ENCODE peak calls at places on chromosome 2, in six cellular contexts. X, K, P, V, T and D are unnamed samples. For H3K4me1, the result is how much of the 10 kb centered on the place peaks cover.

GRCh38 chr2:101948625-101949150 is 43.1 kb upstream of the IL1R2 start:
- DNase-seq in X (no peak), K (no peak), P (no peak), V (no peak), T (no peak), D (no peak)

GRCh38 chr2:28142403-28142802 is 250.3 kb upstream of the FOSL2 start:
- DNase-seq in X (no peak), K (no peak), P (no peak), V (no peak), T (no peak), D (no peak)

GRCh38 chr2:23096905-23097602 is 287.9 kb upstream of the KLHL29 start:
- DNase-seq in X (no peak), K (no peak), P (no peak), V (no peak), T (peak), D (no peak)

GRCh38 chr2:157052685-157053224 is 204.8 kb upstream of the GALNT5 start:
- DNase-seq in X (peak), K (no peak), P (no peak), V (no peak), T (peak), D (no peak)

GRCh38 chr2:1654696-1655374 is 89.5 kb downstream of the PXDN start:
- DNase-seq in X (no peak), K (no peak), P (no peak), V (no peak), T (no peak), D (no peak)

GRCh38 chr2:85584857-85585780 is 888 bp downstream of the VAMP5 start:
- DNase-seq in X (peak), K (peak), P (peak), V (no peak), T (peak), D (no peak)

GRCh38 chr2:10534514-10535250 is 86.6 kb upstream of the ODC1 start:
- DNase-seq in X (no peak), K (no peak), P (no peak), V (no peak), T (no peak), D (no peak)

GRCh38 chr2:85131116-85131515 is 2.1 kb upstream of the TCF7L1 start:
- DNase-seq in X (no peak), K (no peak), P (no peak), V (no peak), T (peak), D (no peak)

GRCh38 chr2:61460168-61460567 is 10.7 kb downstream of the USP34 start:
- DNase-seq in X (no peak), K (no peak), P (no peak), V (no peak), T (no peak), D (no peak)

GRCh38 chr2:141068053-141068682 is 1062.6 kb downstream of the LRP1B start:
- DNase-seq in X (no peak), K (no peak), P (no peak), V (no peak), T (no peak), D (no peak)

GRCh38 chr2:31354837-31355236 is 59.7 kb downstream of the XDH start:
- DNase-seq in X (no peak), K (no peak), P (no peak), V (no peak), T (no peak), D (no peak)

GRCh38 chr2:30679416-30680088 is 127.7 kb downstream of the CAPN13 start:
- DNase-seq in X (no peak), K (no peak), P (peak), V (no peak), T (no peak), D (no peak)

GRCh38 chr2:224217962-224218347 is 178.9 kb upstream of the SERPINE2 start:
- DNase-seq in X (no peak), K (no peak), P (peak), V (no peak), T (peak), D (no peak)

GRCh38 chr2:2642906-2643890 is 312.1 kb upstream of the MYT1L start:
- DNase-seq in X (no peak), K (no peak), P (no peak), V (no peak), T (no peak), D (no peak)

GRCh38 chr2:109379507-109379906 is 234.3 kb downstream of the SEPTIN10 start:
- DNase-seq in X (no peak), K (no peak), P (peak), V (no peak), T (no peak), D (no peak)

GRCh38 chr2:177332041-177332991 is 60.3 kb upstream of the AGPS start:
- DNase-seq in X (peak), K (peak), P (peak), V (no peak), T (peak), D (peak)

GRCh38 chr2:60054571-60055340 is 498.7 kb downstream of the BCL11A start:
- DNase-seq in X (no peak), K (no peak), P (no peak), V (no peak), T (no peak), D (no peak)

GRCh38 chr2:202510911-202511310 is 123.9 kb upstream of the FAM117B start:
- DNase-seq in X (no peak), K (no peak), P (no peak), V (no peak), T (no peak), D (no peak)

GRCh38 chr2:10407841-10408648 is 40.1 kb downstream of the ODC1 start:
- DNase-seq in X (peak), K (peak), P (peak), V (peak), T (peak), D (peak)

GRCh38 chr2:170196962-170197361 is 19.0 kb downstream of the MYO3B start:
- DNase-seq in X (no peak), K (no peak), P (no peak), V (no peak), T (no peak), D (no peak)

GRCh38 chr2:168706806-168707205 is 95.6 kb upstream of the NOSTRIN start:
- DNase-seq in X (peak), K (no peak), P (no peak), V (no peak), T (no peak), D (no peak)

GRCh38 chr2:207825033-207825957 is 55.6 kb upstream of the FZD5 start:
- DNase-seq in X (no peak), K (no peak), P (no peak), V (no peak), T (no peak), D (no peak)

GRCh38 chr2:241924069-241924908 is 54.8 kb downstream of the RTP5 start:
- DNase-seq in X (no peak), K (no peak), P (no peak), V (no peak), T (no peak), D (no peak)

GRCh38 chr2:127590386-127591190 is 55.1 kb downstream of the MYO7B start:
- DNase-seq in X (no peak), K (no peak), P (no peak), V (no peak), T (no peak), D (no peak)

GRCh38 chr2:60438136-60438535 is 115.3 kb downstream of the BCL11A start:
- DNase-seq in X (no peak), K (no peak), P (no peak), V (no peak), T (no peak), D (no peak)

GRCh38 chr2:162828545-162828944 is 10.0 kb downstream of the KCNH7 start:
- DNase-seq in X (no peak), K (no peak), P (no peak), V (no peak), T (peak), D (no peak)

GRCh38 chr2:104638795-104639194 is 215.1 kb upstream of the POU3F3 start:
- DNase-seq in X (no peak), K (no peak), P (no peak), V (no peak), T (no peak), D (no peak)

GRCh38 chr2:12750166-12750905 is 33.6 kb downstream of the TRIB2 start:
- DNase-seq in X (no peak), K (no peak), P (no peak), V (no peak), T (no peak), D (no peak)

GRCh38 chr2:237677951-237678481 is 50.6 kb downstream of the LRRFIP1 start:
- DNase-seq in X (peak), K (no peak), P (no peak), V (no peak), T (peak), D (no peak)

GRCh38 chr2:180021850-180022249 is 14.8 kb upstream of the CWC22 start:
- DNase-seq in X (no peak), K (no peak), P (no peak), V (no peak), T (no peak), D (no peak)

GRCh38 chr2:46002507-46002883 is 294.7 kb upstream of the EPAS1 start:
- DNase-seq in X (no peak), K (no peak), P (no peak), V (no peak), T (peak), D (no peak)

GRCh38 chr2:216201687-216202306 is 92.6 kb downstream of the XRCC5 start:
- DNase-seq in X (no peak), K (no peak), P (no peak), V (no peak), T (no peak), D (no peak)

GRCh38 chr2:28165087-28165652 is 227.5 kb upstream of the FOSL2 start:
- DNase-seq in X (no peak), K (no peak), P (no peak), V (no peak), T (no peak), D (no peak)

GRCh38 chr2:88870267-88870839 is 178.9 kb downstream of the RPIA start:
- DNase-seq in X (no peak), K (no peak), P (no peak), V (no peak), T (no peak), D (no peak)

GRCh38 chr2:172783091-172783898 is 47.6 kb downstream of the RAPGEF4 start:
- DNase-seq in X (peak), K (no peak), P (no peak), V (no peak), T (peak), D (no peak)

GRCh38 chr2:216408426-216409315 is 3.6 kb upstream of the SMARCAL1 start:
- DNase-seq in X (no peak), K (no peak), P (no peak), V (no peak), T (no peak), D (no peak)

GRCh38 chr2:50712569-50712968 is 319.4 kb downstream of the NRXN1 start:
- DNase-seq in X (no peak), K (no peak), P (no peak), V (no peak), T (no peak), D (no peak)

GRCh38 chr2:187618813-187619212 is 64.6 kb upstream of the TFPI start:
- DNase-seq in X (no peak), K (no peak), P (no peak), V (no peak), T (no peak), D (no peak)

GRCh38 chr2:196162586-196163180 is 8.7 kb downstream of the STK17B start:
- DNase-seq in X (no peak), K (no peak), P (no peak), V (no peak), T (no peak), D (no peak)

GRCh38 chr2:196160101-196160500 is 11.3 kb downstream of the STK17B start:
- DNase-seq in X (peak), K (peak), P (no peak), V (peak), T (peak), D (peak)

GRCh38 chr2:196165016-196165415 is 6.4 kb downstream of the STK17B start:
- DNase-seq in X (no peak), K (no peak), P (no peak), V (no peak), T (no peak), D (no peak)

GRCh38 chr2:196160966-196161365 is 10.4 kb downstream of the STK17B start:
- DNase-seq in X (no peak), K (no peak), P (no peak), V (no peak), T (no peak), D (no peak)

DNA sequence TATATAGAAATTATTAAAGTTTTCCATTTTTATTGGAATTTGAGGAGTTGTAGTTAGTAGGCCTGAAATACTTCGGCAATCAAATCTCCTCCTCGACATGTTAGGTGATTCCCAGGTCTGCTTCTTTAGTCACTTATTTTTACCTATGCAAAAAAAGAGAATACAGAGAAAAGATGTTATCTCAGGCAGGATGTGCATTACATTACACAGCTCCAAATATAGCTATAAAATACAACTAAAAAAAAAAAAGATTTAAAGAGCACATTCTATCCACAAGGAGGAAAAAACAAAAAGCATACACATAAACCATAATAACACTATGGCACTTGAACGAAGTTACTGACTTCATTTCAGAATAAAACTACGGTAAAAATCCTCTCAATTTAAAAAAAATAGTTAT is 8.1 kb downstream of the STK17B start:
- DNase-seq in X (no peak), K (no peak), P (no peak), V (no peak), T (no peak), D (no peak)
- H3K4me1 ChIP-seq in X (under half), K (under half), P (under half), V (under half), T (under half), D (under half)

DNA sequence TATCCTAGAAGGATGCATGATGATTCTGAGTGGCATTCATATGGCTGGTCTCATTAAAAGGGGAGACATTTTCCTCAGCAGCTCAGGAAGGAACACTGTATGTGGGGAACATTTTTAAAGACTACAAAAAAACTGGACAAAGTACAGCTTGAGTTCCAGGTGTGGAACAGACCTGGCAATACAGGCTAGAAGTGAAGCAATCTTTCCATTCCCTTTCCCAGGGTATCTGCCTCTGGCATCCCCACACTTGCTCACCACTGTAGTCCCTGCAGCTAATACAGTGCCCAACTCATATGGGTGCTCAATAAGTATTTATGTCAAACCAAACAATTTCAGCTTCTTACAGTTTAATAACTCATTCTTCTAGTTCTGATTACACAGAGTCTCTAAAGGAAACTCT is 8.1 kb downstream of the RNF103 start:
- DNase-seq in X (no peak), K (no peak), P (no peak), V (no peak), T (peak), D (no peak)
- H3K4me1 ChIP-seq in X (under half), K (under half), P (under half), V (under half), T (under half), D (under half)

GRCh38 chr2:47509250-47509649 is 106.3 kb downstream of the MSH2 start:
- DNase-seq in X (no peak), K (no peak), P (no peak), V (no peak), T (no peak), D (no peak)

GRCh38 chr2:47509981-47510380 is 107.0 kb downstream of the MSH2 start:
- DNase-seq in X (no peak), K (no peak), P (no peak), V (no peak), T (no peak), D (no peak)

GRCh38 chr2:47506436-47506835 is 103.5 kb downstream of the MSH2 start:
- DNase-seq in X (no peak), K (no peak), P (no peak), V (no peak), T (no peak), D (no peak)

GRCh38 chr2:47510745-47511144 is 107.8 kb downstream of the MSH2 start:
- DNase-seq in X (no peak), K (no peak), P (no peak), V (no peak), T (no peak), D (no peak)

DNA sequence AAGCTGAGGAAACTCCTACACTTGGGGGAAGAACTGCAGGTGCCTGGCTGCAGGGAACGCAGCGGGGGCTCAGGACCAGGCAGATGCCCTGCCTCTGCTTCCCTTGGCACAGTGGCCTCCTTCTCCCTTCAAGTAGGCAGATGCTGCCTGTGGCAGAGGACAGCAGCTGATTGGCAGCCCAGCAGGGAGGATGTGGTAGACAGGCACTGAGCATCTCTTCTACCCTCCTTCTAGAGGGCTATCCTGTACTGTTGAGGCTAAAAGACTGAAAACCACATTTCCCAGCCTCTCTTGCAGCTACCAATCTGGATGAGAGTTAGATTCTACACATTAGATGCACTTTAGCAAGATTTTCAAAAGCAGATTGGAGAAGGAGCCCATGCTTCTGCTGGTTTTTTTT is 105.7 kb downstream of the MSH2 start:
- DNase-seq in X (no peak), K (no peak), P (no peak), V (no peak), T (no peak), D (no peak)
- H3K4me1 ChIP-seq in X (under half), K (under half), P (under half), V (under half), T (under half), D (under half)

DNA sequence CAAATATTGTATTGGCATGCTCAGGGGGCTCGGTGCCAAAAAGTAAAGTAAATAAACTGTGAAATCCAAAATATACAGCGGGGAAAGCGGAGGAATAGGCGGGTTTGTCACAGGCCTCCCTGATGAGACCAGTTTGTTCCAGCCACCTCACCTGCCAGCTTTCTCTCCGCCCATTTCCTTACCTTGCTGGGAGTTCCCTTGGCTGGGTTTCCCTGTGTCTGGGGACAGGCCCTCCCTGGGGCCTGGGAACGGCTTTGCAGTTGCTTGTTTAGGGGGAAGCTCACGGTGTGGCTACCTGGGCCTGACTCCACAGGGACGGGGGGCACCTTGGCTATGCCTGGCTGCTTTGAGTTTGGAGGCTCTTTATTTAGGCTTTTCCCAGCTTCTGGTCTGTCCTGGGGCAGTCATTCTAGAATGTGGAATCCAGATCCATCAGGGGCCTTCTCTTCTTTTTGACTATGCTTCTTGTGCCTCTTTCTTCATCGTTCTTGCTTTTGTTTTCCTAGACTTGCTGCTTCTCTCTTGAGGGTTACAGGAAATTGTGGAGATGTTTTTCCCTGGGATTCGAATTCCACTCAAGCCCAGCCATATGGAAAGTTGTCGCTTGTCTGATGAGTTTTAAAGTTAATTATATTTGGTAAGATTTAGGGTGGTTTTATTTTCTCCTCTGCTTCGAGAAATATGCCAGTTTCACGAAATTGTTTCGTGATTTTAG is 2.3 kb downstream of the GLI2 start:
- DNase-seq in X (peak), K (peak), P (peak), V (no peak), T (peak), D (no peak)
- H3K4me1 ChIP-seq in X (under half), K (half or more), P (under half), V (under half), T (under half), D (under half)

GRCh38 chr2:182015334-182016109 is 29.9 kb downstream of the PPP1R1C start:
- DNase-seq in X (no peak), K (no peak), P (no peak), V (no peak), T (no peak), D (no peak)
- H3K4me1 ChIP-seq in X (under half), K (under half), P (under half), V (under half), T (under half), D (under half)

GRCh38 chr2:239276813-239277193 is 124.0 kb downstream of the HDAC4 start:
- DNase-seq in X (no peak), K (no peak), P (no peak), V (no peak), T (no peak), D (no peak)
- H3K4me1 ChIP-seq in X (under half), K (half or more), P (under half), V (under half), T (under half), D (under half)

DNA sequence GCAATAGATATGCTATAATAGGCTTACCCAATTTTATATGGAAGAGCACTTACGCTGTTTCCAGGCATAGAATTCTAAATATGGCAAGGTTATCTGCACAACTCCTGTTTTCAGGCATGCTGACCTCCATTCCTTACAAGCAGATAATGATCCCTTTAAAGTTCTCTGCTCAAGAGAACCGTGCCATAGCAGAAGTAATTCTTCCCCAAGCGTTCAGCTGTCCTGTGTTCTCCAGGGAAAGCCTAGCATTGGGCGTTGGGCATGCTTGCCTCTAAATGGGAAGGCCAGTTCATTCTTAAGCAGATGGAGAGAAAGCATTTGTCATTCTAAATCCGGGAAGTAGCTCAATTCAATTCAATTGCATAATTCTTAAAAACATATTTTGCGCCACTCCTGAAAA is 55.7 kb upstream of the EML4 start:
- DNase-seq in X (no peak), K (no peak), P (no peak), V (no peak), T (no peak), D (no peak)
- H3K4me1 ChIP-seq in X (under half), K (under half), P (under half), V (under half), T (under half), D (under half)

GRCh38 chr2:114728372-114728771 is 285.9 kb downstream of the DPP10 start:
- DNase-seq in X (no peak), K (no peak), P (no peak), V (no peak), T (peak), D (no peak)
- H3K4me1 ChIP-seq in X (under half), K (under half), P (under half), V (under half), T (under half), D (under half)